ENCODE peak calls at places on chromosome 4, in four cellular contexts. One of them, this sample, is unnamed.

GRCh38 chr4:47017494-47017893 is 13.9 kb upstream of the GABRB1 start:
- DNase-seq in left ventricle myocardium inferior: no peak
- DNase-seq in Daoy: no peak
- DNase-seq in aorta: no peak
- DNase-seq in this sample: peak

GRCh38 chr4:170979736-170980135 is 833.5 kb upstream of the GALNTL6 start:
- DNase-seq in left ventricle myocardium inferior: no peak
- DNase-seq in Daoy: no peak
- DNase-seq in aorta: peak
- DNase-seq in this sample: no peak

GRCh38 chr4:153151535-153152452 is 52.4 kb upstream of the TRIM2 start:
- DNase-seq in left ventricle myocardium inferior: no peak
- DNase-seq in Daoy: peak
- DNase-seq in aorta: peak
- DNase-seq in this sample: no peak

GRCh38 chr4:36467670-36468069 is 186.3 kb downstream of the DTHD1 start:
- DNase-seq in left ventricle myocardium inferior: no peak
- DNase-seq in Daoy: no peak
- DNase-seq in aorta: no peak
- DNase-seq in this sample: no peak

GRCh38 chr4:96352051-96352517 is 512.2 kb downstream of the PDHA2 start:
- DNase-seq in left ventricle myocardium inferior: no peak
- DNase-seq in Daoy: no peak
- DNase-seq in aorta: no peak
- DNase-seq in this sample: peak

GRCh38 chr4:38670939-38671593 is 7.1 kb downstream of the KLF3 start:
- DNase-seq in left ventricle myocardium inferior: no peak
- DNase-seq in Daoy: peak
- DNase-seq in aorta: no peak
- DNase-seq in this sample: no peak

GRCh38 chr4:156633846-156634245 is 337.8 kb downstream of the PDGFC start:
- DNase-seq in left ventricle myocardium inferior: no peak
- DNase-seq in Daoy: no peak
- DNase-seq in aorta: no peak
- DNase-seq in this sample: no peak

GRCh38 chr4:156638332-156638731 is 333.3 kb downstream of the PDGFC start:
- DNase-seq in left ventricle myocardium inferior: no peak
- DNase-seq in Daoy: no peak
- DNase-seq in aorta: no peak
- DNase-seq in this sample: no peak

GRCh38 chr4:156606444-156607197 is 365.0 kb downstream of the PDGFC start:
- DNase-seq in left ventricle myocardium inferior: no peak
- DNase-seq in Daoy: no peak
- DNase-seq in aorta: no peak
- DNase-seq in this sample: no peak

GRCh38 chr4:157754410-157754809 is 418.4 kb downstream of the GASK1B start:
- DNase-seq in left ventricle myocardium inferior: no peak
- DNase-seq in Daoy: no peak
- DNase-seq in aorta: no peak
- DNase-seq in this sample: no peak

GRCh38 chr4:110630621-110631402 is 7.9 kb upstream of the PITX2 start:
- DNase-seq in left ventricle myocardium inferior: no peak
- DNase-seq in Daoy: no peak
- DNase-seq in aorta: no peak
- DNase-seq in this sample: no peak

GRCh38 chr4:76697129-76697803 is 200.7 kb downstream of the SOWAHB start:
- DNase-seq in left ventricle myocardium inferior: no peak
- DNase-seq in Daoy: no peak
- DNase-seq in aorta: no peak
- DNase-seq in this sample: no peak

GRCh38 chr4:96916731-96917130 is 1076.8 kb downstream of the PDHA2 start:
- DNase-seq in left ventricle myocardium inferior: no peak
- DNase-seq in Daoy: no peak
- DNase-seq in aorta: no peak
- DNase-seq in this sample: no peak

GRCh38 chr4:91279899-91280298 is 1023.9 kb upstream of the GRID2 start:
- DNase-seq in left ventricle myocardium inferior: peak
- DNase-seq in Daoy: no peak
- DNase-seq in aorta: no peak
- DNase-seq in this sample: no peak

GRCh38 chr4:156663663-156664062 is 307.9 kb downstream of the PDGFC start:
- DNase-seq in left ventricle myocardium inferior: no peak
- DNase-seq in Daoy: no peak
- DNase-seq in aorta: no peak
- DNase-seq in this sample: no peak

GRCh38 chr4:125796138-125796537 is 481.4 kb downstream of the FAT4 start:
- DNase-seq in left ventricle myocardium inferior: no peak
- DNase-seq in Daoy: no peak
- DNase-seq in aorta: no peak
- DNase-seq in this sample: no peak